ENCODE peak calls at places on chromosomes 6 and 20, in seven cellular contexts. O is lower lobe of right lung; U is CD8-positive, alpha-beta T cell; P is neuronal stem cell; D is transverse colon; G is body of pancreas; A is right cardiac atrium. T is an unnamed sample.

GRCh38 chr20:7851031-7851490 is 89.2 kb downstream of the HAO1 start:
- DNase-seq in O (no peak), U (no peak), P (no peak), D (no peak), G (no peak), A (no peak), T (no peak)

GRCh38 chr6:139173172-139173571 is 38.3 kb downstream of the HECA start:
- DNase-seq in O (no peak), U (peak; percentile 32), P (no peak), D (no peak), G (no peak), A (no peak), T (no peak)

GRCh38 chr6:123030292-123030691 is 34.3 kb downstream of the CLVS2 start:
- DNase-seq in O (no peak), U (no peak), P (no peak), D (no peak), G (no peak), A (no peak), T (no peak)

GRCh38 chr6:66662196-66662595 is 955.2 kb upstream of the EYS start:
- DNase-seq in O (no peak), U (no peak), P (no peak), D (no peak), G (no peak), A (no peak), T (no peak)

GRCh38 chr6:113779656-113780055 is 77.5 kb upstream of the MARCKS start:
- DNase-seq in O (no peak), U (no peak), P (no peak), D (no peak), G (no peak), A (no peak), T (no peak)

GRCh38 chr6:137489410-137490371 is 4.5 kb downstream of the OLIG3 start:
- DNase-seq in O (peak; percentile 48), U (no peak), P (peak; percentile 46), D (no peak), G (no peak), A (no peak), T (no peak)

GRCh38 chr20:8020314-8021079 is 936 bp upstream of the TMX4 start:
- DNase-seq in O (no peak), U (no peak), P (no peak), D (no peak), G (no peak), A (no peak), T (no peak)

GRCh38 chr6:101146389-101146788 is 247.1 kb upstream of the GRIK2 start:
- DNase-seq in O (no peak), U (no peak), P (no peak), D (no peak), G (no peak), A (no peak), T (no peak)

DNA sequence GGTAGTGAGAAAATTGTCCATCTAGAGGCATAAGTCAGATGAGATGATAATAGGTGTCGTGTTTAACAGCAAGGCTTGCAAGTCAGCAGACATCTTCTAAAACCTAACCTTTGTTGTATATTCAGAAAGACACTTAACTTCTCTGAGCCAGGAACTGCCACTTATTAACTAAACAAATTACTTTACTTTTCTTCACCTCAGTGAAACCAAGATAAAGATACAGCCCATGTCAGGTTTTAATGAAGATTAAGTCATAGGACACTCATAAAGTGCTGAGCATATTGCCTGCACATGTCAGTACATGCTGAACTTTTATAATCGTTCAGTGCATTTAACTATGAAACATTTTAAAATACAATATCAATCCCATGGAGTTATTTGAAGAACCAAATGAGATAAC is 286.8 kb downstream of the NKAIN2 start:
- DNase-seq in O (no peak), U (no peak), P (no peak), D (no peak), G (no peak), A (no peak), T (no peak)
- H3K4me1 ChIP-seq in O (no peaks in the 10 kb centered on the region), U (no peaks in the 10 kb centered on the region), P (no peaks in the 10 kb centered on the region), D (no peaks in the 10 kb centered on the region), G (no peaks in the 10 kb centered on the region), A (no peaks in the 10 kb centered on the region), T (no peaks in the 10 kb centered on the region)

DNA sequence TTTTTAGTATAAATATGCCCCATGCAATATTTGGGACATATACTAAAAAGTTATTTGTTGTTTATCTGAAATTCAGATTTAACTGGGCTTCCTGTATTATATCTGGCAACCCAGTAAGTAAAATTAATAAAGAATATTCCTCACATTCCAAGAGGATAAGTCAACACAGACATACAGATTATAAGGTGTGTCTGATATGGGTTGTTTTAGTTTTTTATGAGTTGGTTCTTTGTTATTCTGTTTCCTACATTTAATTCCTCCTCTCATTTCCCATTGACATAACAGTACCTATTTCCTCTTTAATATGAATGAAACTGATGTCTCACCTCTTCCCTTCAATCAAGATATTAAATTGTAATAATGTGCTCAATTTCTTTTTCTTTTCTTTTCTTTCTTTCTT is 1.7 kb upstream of the PLA2G7 start:
- DNase-seq in O (no peak), U (no peak), P (no peak), D (no peak), G (no peak), A (no peak), T (no peak)
- H3K27ac ChIP-seq in O (no peak overlapping the region), U (no peak overlapping the region), P (no peak overlapping the region), D (no peak overlapping the region), G (no peak overlapping the region), A (no peak overlapping the region), T (no peak overlapping the region)

DNA sequence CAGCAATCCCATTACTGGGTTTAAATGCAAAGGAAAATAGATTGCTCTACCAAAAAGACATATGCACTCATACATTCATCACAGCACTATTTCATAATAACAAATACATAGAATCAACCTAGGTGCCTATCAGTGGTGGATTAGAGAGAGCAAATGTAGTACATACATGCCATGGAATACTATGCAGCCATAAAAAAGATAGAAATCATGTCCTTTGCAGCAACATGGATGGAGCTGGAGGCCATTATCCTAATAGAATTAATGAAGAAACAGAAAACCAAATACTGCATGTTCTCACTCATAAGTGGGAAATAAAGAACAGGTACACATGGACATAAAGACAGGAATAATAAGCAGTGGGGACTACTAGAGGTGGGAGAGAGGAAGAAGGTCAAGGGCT is 70.7 kb upstream of the MLIP start:
- DNase-seq in O (no peak), U (no peak), P (no peak), D (no peak), G (no peak), A (no peak), T (no peak)
- H3K27me3 ChIP-seq in O (no peaks in the 10 kb centered on the region), U (no peaks in the 10 kb centered on the region), P (no peaks in the 10 kb centered on the region), D (no peaks in the 10 kb centered on the region), G (no peaks in the 10 kb centered on the region), A (no peaks in the 10 kb centered on the region), T (no peaks in the 10 kb centered on the region)

DNA sequence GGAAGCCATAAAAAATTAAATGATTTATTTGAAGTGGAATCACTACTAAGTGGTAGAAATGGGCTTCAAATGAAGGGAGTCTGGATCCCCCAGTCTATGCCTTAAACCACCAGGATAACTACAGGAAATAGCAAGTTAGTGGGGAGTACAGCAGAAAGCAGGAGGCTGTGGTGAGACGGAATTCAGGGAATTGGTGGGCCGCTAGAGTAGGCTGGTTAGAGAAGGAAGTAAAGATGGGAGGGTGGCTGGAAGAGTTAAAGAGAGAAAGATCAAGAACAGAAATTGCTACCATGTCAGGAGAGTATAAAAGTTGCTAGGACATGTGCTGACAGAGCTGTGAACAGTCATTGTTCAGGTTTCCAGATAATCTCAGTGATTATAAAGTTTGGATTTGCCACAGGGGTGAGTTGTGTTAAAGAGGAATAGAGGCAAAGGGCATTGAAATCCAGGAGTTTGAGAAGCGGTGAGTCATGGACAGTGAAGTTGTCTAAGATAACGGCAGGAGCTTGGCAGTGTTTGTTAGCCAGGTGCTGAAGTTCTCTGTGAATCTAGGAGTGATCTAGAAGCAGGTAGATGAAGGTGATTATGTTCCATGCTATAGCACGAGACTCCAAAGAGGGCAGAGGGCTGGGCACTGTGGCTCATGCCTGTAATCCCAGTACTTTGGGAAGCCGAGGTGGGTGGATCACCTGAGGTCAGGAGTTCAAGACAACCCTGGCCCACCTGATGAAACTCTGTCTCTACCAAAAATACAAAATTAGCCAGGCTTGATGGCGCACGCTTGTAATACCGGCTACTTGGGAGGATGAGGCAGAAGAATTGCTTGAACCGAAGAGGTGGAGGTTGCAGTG is 13.7 kb upstream of the HINT3 start:
- DNase-seq in O (no peak), U (no peak), P (no peak), D (peak; percentile 38), G (peak; percentile 63), A (no peak), T (no peak)
- H3K4me1 ChIP-seq in O (peaks cover 54% of the 10 kb centered on the region), U (no peaks in the 10 kb centered on the region), P (no peaks in the 10 kb centered on the region), D (peaks cover 45% of the 10 kb centered on the region), G (peaks cover 51% of the 10 kb centered on the region), A (peaks cover 2% of the 10 kb centered on the region), T (no peaks in the 10 kb centered on the region)